ENCODE peak calls at places on chromosomes 1 and 21, in ten cellular contexts. S is neural crest cell, I is neural progenitor cell, Q is suprapubic skin, C is kidney, H is OCI-LY7, M is HepG2, N is nephron progenitor cell, R is cardiac muscle cell, Y is stomach. B is an unnamed sample.

GRCh38 chr1:220251272-220251671 is 21.0 kb downstream of the RAB3GAP2 start:
- DNase-seq in S (no peak), I (no peak), Q (no peak), C (no peak), H (no peak), M (no peak), N (no peak), R (no peak), Y (no peak), B (no peak)

GRCh38 chr1:192943108-192943507 is 116.1 kb downstream of the UCHL5 start:
- DNase-seq in S (no peak), I (no peak), Q (no peak), C (no peak), H (no peak), M (no peak), N (no peak), R (no peak), Y (no peak), B (no peak)

GRCh38 chr1:7899741-7900140 is 40.9 kb downstream of the TNFRSF9 start:
- DNase-seq in S (no peak), I (no peak), Q (no peak), C (no peak), H (no peak), M (no peak), N (no peak), R (no peak), Y (no peak), B (no peak)

GRCh38 chr1:198531891-198532290 is 8.6 kb downstream of the ATP6V1G3 start:
- DNase-seq in S (no peak), I (no peak), Q (no peak), C (no peak), H (no peak), M (no peak), N (no peak), R (no peak), Y (no peak), B (no peak)

GRCh38 chr21:41010981-41011380 is 157.0 kb upstream of the BACE2 start:
- DNase-seq in S (no peak), I (no peak), Q (no peak), C (no peak), H (no peak), M (no peak), N (no peak), R (no peak), Y (no peak), B (no peak)

GRCh38 chr1:237205400-237206064 is 163.5 kb downstream of the RYR2 start:
- DNase-seq in S (no peak), I (no peak), Q (no peak), C (peak), H (no peak), M (no peak), N (no peak), R (no peak), Y (no peak), B (no peak)

GRCh38 chr1:45016767-45017166 is 4.7 kb downstream of the UROD start:
- DNase-seq in S (no peak), I (no peak), Q (no peak), C (no peak), H (no peak), M (no peak), N (no peak), R (no peak), Y (no peak), B (no peak)

GRCh38 chr1:117586337-117586736 is 19.5 kb upstream of the TENT5C start:
- DNase-seq in S (no peak), I (no peak), Q (no peak), C (no peak), H (no peak), M (no peak), N (no peak), R (no peak), Y (no peak), B (no peak)

GRCh38 chr1:234604726-234605492 is 5.1 kb downstream of the IRF2BP2 start:
- DNase-seq in S (no peak), I (no peak), Q (no peak), C (no peak), H (no peak), M (no peak), N (no peak), R (no peak), Y (no peak), B (no peak)

GRCh38 chr1:225998560-225999226 is 450 bp downstream of the SDE2 start:
- DNase-seq in S (no peak), I (no peak), Q (no peak), C (no peak), H (no peak), M (peak), N (no peak), R (no peak), Y (no peak), B (no peak)

GRCh38 chr1:226578946-226579639 is 30.5 kb downstream of the STUM start:
- DNase-seq in S (no peak), I (no peak), Q (no peak), C (peak), H (no peak), M (no peak), N (no peak), R (no peak), Y (no peak), B (no peak)

GRCh38 chr21:46116846-46117585 is 19.1 kb downstream of the COL6A2 start:
- DNase-seq in S (no peak), I (no peak), Q (peak), C (peak), H (no peak), M (no peak), N (peak), R (no peak), Y (no peak), B (no peak)

GRCh38 chr1:238582816-238583215 is 692.1 kb upstream of the ZP4 start:
- DNase-seq in S (no peak), I (no peak), Q (no peak), C (no peak), H (no peak), M (no peak), N (no peak), R (no peak), Y (no peak), B (no peak)

GRCh38 chr1:211625040-211625439 is 46.1 kb upstream of the SLC30A1 start:
- DNase-seq in S (no peak), I (no peak), Q (no peak), C (no peak), H (peak), M (peak), N (no peak), R (no peak), Y (no peak), B (no peak)

GRCh38 chr1:41003127-41003639 is 18.3 kb downstream of the SLFNL1 start:
- DNase-seq in S (no peak), I (no peak), Q (no peak), C (no peak), H (no peak), M (no peak), N (no peak), R (no peak), Y (no peak), B (no peak)

GRCh38 chr1:245232936-245233335 is 78.2 kb downstream of the KIF26B start:
- DNase-seq in S (no peak), I (peak), Q (no peak), C (no peak), H (no peak), M (no peak), N (no peak), R (no peak), Y (no peak), B (no peak)

GRCh38 chr1:84653130-84653680 is 37.1 kb downstream of the SSX2IP start:
- DNase-seq in S (no peak), I (no peak), Q (no peak), C (no peak), H (no peak), M (no peak), N (no peak), R (no peak), Y (no peak), B (no peak)

GRCh38 chr1:41704189-41704588 is 214.5 kb downstream of the HIVEP3 start:
- DNase-seq in S (no peak), I (peak), Q (no peak), C (peak), H (no peak), M (no peak), N (no peak), R (no peak), Y (no peak), B (no peak)

GRCh38 chr21:23452384-23453083 is 2154.7 kb downstream of the MRPL39 start:
- DNase-seq in S (peak), I (peak), Q (no peak), C (peak), H (no peak), M (no peak), N (peak), R (peak), Y (no peak), B (no peak)

GRCh38 chr1:157758018-157758417 is 18.9 kb downstream of the FCRL2 start:
- DNase-seq in S (no peak), I (no peak), Q (no peak), C (no peak), H (no peak), M (no peak), N (no peak), R (no peak), Y (no peak), B (no peak)

GRCh38 chr1:8004113-8004802 is 21.9 kb downstream of the ERRFI1 start:
- DNase-seq in S (no peak), I (peak), Q (peak), C (no peak), H (no peak), M (no peak), N (no peak), R (no peak), Y (no peak), B (no peak)

GRCh38 chr1:54558434-54559030 is 10.5 kb downstream of the ACOT11 start:
- DNase-seq in S (no peak), I (no peak), Q (no peak), C (no peak), H (no peak), M (no peak), N (no peak), R (no peak), Y (no peak), B (no peak)

GRCh38 chr1:192784395-192784794 is 24.4 kb upstream of the RGS2 start:
- DNase-seq in S (no peak), I (no peak), Q (no peak), C (no peak), H (no peak), M (no peak), N (no peak), R (no peak), Y (no peak), B (no peak)

GRCh38 chr1:185477638-185478216 is 160.7 kb upstream of the IVNS1ABP start:
- DNase-seq in S (no peak), I (no peak), Q (no peak), C (no peak), H (no peak), M (peak), N (no peak), R (no peak), Y (peak), B (no peak)

GRCh38 chr21:46459356-46460112 is 843 bp downstream of the DIP2A start:
- DNase-seq in S (no peak), I (peak), Q (no peak), C (peak), H (peak), M (no peak), N (peak), R (peak), Y (peak), B (no peak)

GRCh38 chr1:94989398-94989797 is 62.5 kb upstream of the CNN3 start:
- DNase-seq in S (no peak), I (no peak), Q (no peak), C (no peak), H (no peak), M (no peak), N (no peak), R (no peak), Y (peak), B (no peak)

GRCh38 chr1:114558548-114558947 is 22.9 kb downstream of the BCAS2 start:
- DNase-seq in S (no peak), I (peak), Q (no peak), C (no peak), H (peak), M (peak), N (no peak), R (peak), Y (no peak), B (peak)

GRCh38 chr1:223680188-223680587 is 14.7 kb upstream of the CAPN8 start:
- DNase-seq in S (no peak), I (no peak), Q (no peak), C (no peak), H (no peak), M (no peak), N (no peak), R (no peak), Y (no peak), B (no peak)

GRCh38 chr1:4652631-4653327 is 1.6 kb upstream of the AJAP1 start:
- DNase-seq in S (peak), I (peak), Q (no peak), C (peak), H (peak), M (peak), N (peak), R (peak), Y (peak), B (peak)

GRCh38 chr1:178927003-178927402 is 56.1 kb upstream of the ANGPTL1 start:
- DNase-seq in S (no peak), I (no peak), Q (no peak), C (no peak), H (no peak), M (no peak), N (no peak), R (no peak), Y (no peak), B (no peak)

GRCh38 chr1:206907304-206907991 is 10.2 kb downstream of the IL24 start:
- DNase-seq in S (no peak), I (peak), Q (peak), C (peak), H (no peak), M (peak), N (peak), R (peak), Y (no peak), B (no peak)

GRCh38 chr1:26378088-26378878 is 5.7 kb upstream of the ZNF683 start:
- DNase-seq in S (no peak), I (no peak), Q (no peak), C (peak), H (no peak), M (no peak), N (no peak), R (no peak), Y (no peak), B (peak)

GRCh38 chr1:165943198-165943597 is 115.8 kb downstream of the UCK2 start:
- DNase-seq in S (no peak), I (no peak), Q (no peak), C (no peak), H (no peak), M (no peak), N (no peak), R (no peak), Y (no peak), B (peak)

GRCh38 chr1:22645936-22646335 is 2.5 kb downstream of the C1QC start:
- DNase-seq in S (no peak), I (no peak), Q (no peak), C (no peak), H (no peak), M (no peak), N (no peak), R (no peak), Y (no peak), B (no peak)

GRCh38 chr1:114153621-114154145 is at the start of gene SYT6:
- DNase-seq in S (peak), I (peak), Q (no peak), C (peak), H (no peak), M (no peak), N (peak), R (peak), Y (no peak), B (no peak)

GRCh38 chr1:230849451-230850194 is 18.7 kb downstream of the C1orf198 start:
- DNase-seq in S (no peak), I (no peak), Q (no peak), C (peak), H (no peak), M (no peak), N (no peak), R (peak), Y (no peak), B (no peak)

GRCh38 chr21:42862774-42863503 is 16.4 kb downstream of the WDR4 start:
- DNase-seq in S (no peak), I (no peak), Q (no peak), C (peak), H (no peak), M (no peak), N (no peak), R (no peak), Y (peak), B (no peak)

GRCh38 chr1:156742017-156742416 is 1.1 kb upstream of the MRPL24 start:
- DNase-seq in S (no peak), I (no peak), Q (no peak), C (no peak), H (no peak), M (no peak), N (no peak), R (no peak), Y (no peak), B (no peak)

GRCh38 chr1:156740679-156741612 is at the start of gene MRPL24:
- DNase-seq in S (peak), I (peak), Q (peak), C (peak), H (peak), M (peak), N (peak), R (peak), Y (peak), B (peak)

GRCh38 chr1:156740307-156740678 is 595 bp downstream of the MRPL24 start:
- DNase-seq in S (no peak), I (no peak), Q (no peak), C (no peak), H (peak), M (no peak), N (no peak), R (no peak), Y (no peak), B (no peak)

GRCh38 chr1:156742801-156743200 is 1.9 kb upstream of the MRPL24 start:
- DNase-seq in S (no peak), I (no peak), Q (no peak), C (no peak), H (no peak), M (no peak), N (no peak), R (no peak), Y (no peak), B (no peak)

GRCh38 chr1:156741613-156741983 is 710 bp upstream of the MRPL24 start:
- DNase-seq in S (no peak), I (no peak), Q (no peak), C (no peak), H (no peak), M (no peak), N (no peak), R (no peak), Y (no peak), B (no peak)
- TF ChIP-seq CTCF in S (no peak), I (no peak), Q (no peak), C (no peak), H (no peak), M (no peak), N (no peak), R (no peak), Y (no peak), B (no peak)

DNA sequence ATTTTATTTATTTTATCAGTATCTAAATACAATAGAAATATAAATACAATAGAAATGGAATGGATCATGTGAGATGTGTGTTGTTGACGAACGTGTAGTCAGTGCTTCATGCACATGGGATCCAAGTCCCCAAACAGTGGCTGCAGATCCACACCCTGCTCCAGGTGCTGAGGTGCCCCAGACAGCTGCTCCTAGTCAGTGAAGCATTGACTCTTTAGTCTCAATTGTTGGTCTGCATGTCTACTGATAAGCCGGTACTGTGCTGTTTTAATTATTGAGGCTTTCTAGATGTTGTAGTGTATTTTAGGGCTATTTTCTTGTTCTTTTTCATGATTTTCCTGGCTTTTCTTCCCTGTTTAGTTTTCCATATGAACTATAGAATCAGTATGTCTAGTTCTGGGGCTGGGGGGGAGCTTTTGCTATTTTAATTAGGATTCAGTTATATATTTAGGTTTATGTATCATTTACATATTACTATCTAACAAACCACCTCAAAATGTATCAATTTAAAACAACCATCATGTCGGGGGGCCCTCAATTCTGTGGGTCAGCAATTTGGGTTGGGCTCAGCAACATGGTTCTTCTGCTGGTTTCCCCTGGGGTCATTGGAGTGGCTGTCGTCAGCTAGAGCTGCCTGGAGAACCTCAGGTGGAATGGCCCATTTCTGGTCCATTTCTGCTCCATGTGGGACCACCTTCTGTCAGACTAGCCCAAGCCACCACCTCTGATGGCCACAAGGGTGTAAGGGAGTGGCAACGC is 63.2 kb upstream of the TRAPPC10 start:
- DNase-seq in S (no peak), I (no peak), Q (no peak), C (no peak), H (no peak), M (no peak), N (no peak), R (no peak), Y (no peak), B (no peak)
- TF ChIP-seq CTCF in S (no peak), I (no peak), Q (no peak), C (no peak), H (no peak), M (no peak), N (no peak), R (no peak), Y (no peak), B (no peak)

DNA sequence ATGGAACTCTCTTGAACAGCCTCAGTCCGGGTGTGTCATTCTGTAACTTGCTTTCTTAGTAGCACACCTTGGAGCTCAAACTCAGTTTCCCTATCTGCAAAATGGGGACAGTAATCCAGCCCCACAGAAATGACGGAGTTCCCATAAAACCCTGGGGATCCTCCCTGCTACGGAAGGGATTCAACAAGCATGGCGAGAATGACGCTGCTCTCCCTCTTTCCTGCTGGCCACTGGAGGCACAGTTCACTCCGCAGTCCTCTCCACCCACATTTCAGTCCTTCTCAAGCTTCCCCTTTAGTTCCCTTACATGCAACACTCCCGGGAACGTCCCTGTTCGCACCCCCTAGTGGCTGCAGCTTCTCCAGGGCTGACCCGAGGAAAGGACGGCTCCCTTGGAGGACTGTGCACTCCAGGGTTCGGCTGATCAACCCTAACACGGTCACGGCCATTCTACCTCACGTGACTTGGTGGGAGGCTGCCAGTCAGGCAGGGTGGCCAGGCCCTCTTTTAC is 20.6 kb downstream of the RUNX3 start:
- DNase-seq in S (peak), I (peak), Q (no peak), C (peak), H (no peak), M (peak), N (peak), R (peak), Y (peak), B (no peak)
- TF ChIP-seq CTCF in S (peak), I (peak), Q (no peak), C (peak), H (peak), M (peak), N (peak), R (peak), Y (peak), B (no peak)

GRCh38 chr1:20729155-20729931 is 3.2 kb downstream of the SH2D5 start:
- DNase-seq in S (no peak), I (no peak), Q (no peak), C (no peak), H (no peak), M (no peak), N (no peak), R (no peak), Y (no peak), B (no peak)

GRCh38 chr1:20726107-20726911 is 6.2 kb downstream of the SH2D5 start:
- DNase-seq in S (no peak), I (no peak), Q (no peak), C (no peak), H (no peak), M (no peak), N (no peak), R (no peak), Y (peak), B (no peak)

GRCh38 chr1:20726932-20727745 is 5.4 kb downstream of the SH2D5 start:
- DNase-seq in S (no peak), I (no peak), Q (no peak), C (no peak), H (no peak), M (no peak), N (no peak), R (no peak), Y (peak), B (no peak)

GRCh38 chr1:20728371-20729154 is 3.9 kb downstream of the SH2D5 start:
- DNase-seq in S (no peak), I (no peak), Q (no peak), C (no peak), H (no peak), M (no peak), N (no peak), R (no peak), Y (peak), B (no peak)

DNA sequence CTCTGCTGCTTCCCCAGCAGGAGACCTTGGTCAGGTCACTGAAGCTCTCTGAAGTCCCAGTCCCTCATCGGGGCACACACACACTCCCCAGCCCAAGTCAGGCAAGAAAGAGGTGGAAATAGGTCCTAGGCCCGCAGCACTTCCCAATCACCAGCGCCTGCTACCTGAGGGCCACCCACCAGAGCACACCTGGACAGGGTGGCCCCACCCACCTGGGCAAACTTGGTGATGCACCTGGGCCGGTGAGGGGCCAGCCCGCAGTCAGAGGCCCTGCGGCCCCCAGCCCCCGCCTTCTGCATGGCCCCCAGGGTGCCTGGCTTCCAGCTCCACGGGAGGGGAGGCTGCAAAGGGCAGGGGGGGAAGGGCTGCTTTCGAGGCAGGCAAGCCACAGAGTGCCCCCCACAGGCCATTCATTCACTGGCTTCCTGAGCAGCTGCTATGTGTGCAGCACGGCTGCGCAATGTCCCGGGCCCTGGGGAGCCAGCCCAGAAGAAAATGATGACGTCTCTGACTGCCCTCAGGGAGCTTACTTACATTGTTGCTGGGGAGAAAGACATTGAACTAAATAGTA is 4.7 kb downstream of the SH2D5 start:
- DNase-seq in S (no peak), I (peak), Q (no peak), C (no peak), H (peak), M (no peak), N (no peak), R (no peak), Y (peak), B (no peak)
- TF ChIP-seq CTCF in S (no peak), I (peak), Q (no peak), C (no peak), H (peak), M (peak), N (no peak), R (no peak), Y (no peak), B (peak)